ENCODE peak calls at places on chromosomes 12 and 14, in five cellular contexts. Z is IMR-90, V is HCT116, H is fibroblast of lung, C is MM.1S. E is an unnamed sample.
A peak's percentile ranks its signal among the peaks of the same experiment; 100 is the strongest.

GRCh38 chr12:34595749-34596733 is 573.7 kb downstream of the ALG10 start:
- DNase-seq in Z (no peak), V (no peak), H (no peak), C (no peak), E (no peak)

GRCh38 chr14:56216631-56217379 is 98.6 kb downstream of the PELI2 start:
- DNase-seq in Z (peak; percentile 28), V (no peak), H (peak; percentile 46), C (no peak), E (no peak)

GRCh38 chr12:93237235-93237915 is 140.3 kb upstream of the NUDT4 start:
- DNase-seq in Z (no peak), V (no peak), H (peak; percentile 77), C (no peak), E (no peak)

GRCh38 chr14:66240112-66240511 is 246.1 kb upstream of the CCDC196 start:
- DNase-seq in Z (no peak), V (no peak), H (no peak), C (no peak), E (no peak)

GRCh38 chr14:44564908-44565307 is 57.8 kb upstream of the FSCB start:
- DNase-seq in Z (peak; percentile 6), V (no peak), H (peak; percentile 10), C (no peak), E (peak; percentile 23)

GRCh38 chr12:120116792-120117651 is 469 bp upstream of the RAB35 start:
- DNase-seq in Z (peak; percentile 90), V (peak; percentile 67), H (peak; percentile 91), C (peak; percentile 79), E (peak; percentile 100)

GRCh38 chr12:97283297-97283696 is 179.3 kb upstream of the RMST start:
- DNase-seq in Z (no peak), V (no peak), H (no peak), C (no peak), E (no peak)

GRCh38 chr14:21106506-21107359 is 5.9 kb downstream of the TMEM253 start:
- DNase-seq in Z (peak; percentile 68), V (peak; percentile 79), H (peak; percentile 77), C (peak; percentile 61), E (peak; percentile 83)

GRCh38 chr14:22427771-22428228 is 161.2 kb downstream of the DAD1 start:
- DNase-seq in Z (peak; percentile 57), V (no peak), H (peak; percentile 88), C (no peak), E (no peak)

GRCh38 chr14:54935958-54936357 is 33.3 kb upstream of the GCH1 start:
- DNase-seq in Z (peak; percentile 38), V (no peak), H (peak; percentile 49), C (no peak), E (no peak)

GRCh38 chr12:123387508-123388217 is 3.7 kb downstream of the KMT5A start:
- DNase-seq in Z (no peak), V (no peak), H (no peak), C (no peak), E (peak; percentile 83)

GRCh38 chr12:50960130-50960529 is 7.8 kb downstream of the HIGD1C start:
- DNase-seq in Z (peak; percentile 43), V (no peak), H (no peak), C (peak; percentile 49), E (no peak)

GRCh38 chr12:851913-852312 is 97.6 kb downstream of the RAD52 start:
- DNase-seq in Z (peak; percentile 86), V (no peak), H (peak; percentile 85), C (no peak), E (no peak)

GRCh38 chr12:101305226-101305779 is 25.4 kb downstream of the UTP20 start:
- DNase-seq in Z (no peak), V (no peak), H (no peak), C (no peak), E (no peak)

GRCh38 chr12:94603434-94604068 is 46.8 kb downstream of the TMCC3 start:
- DNase-seq in Z (no peak), V (peak; percentile 22), H (no peak), C (peak; percentile 52), E (no peak)

GRCh38 chr14:21044106-21044618 is 2.0 kb downstream of the RNASE7 start:
- DNase-seq in Z (no peak), V (no peak), H (no peak), C (no peak), E (no peak)

GRCh38 chr12:118611295-118611694 is 234.9 kb downstream of the SUDS3 start:
- DNase-seq in Z (no peak), V (no peak), H (no peak), C (no peak), E (no peak)

GRCh38 chr12:56521590-56522371 is at the start of gene RBMS2:
- DNase-seq in Z (peak; percentile 94), V (peak; percentile 89), H (peak; percentile 96), C (peak; percentile 61), E (peak; percentile 66)

GRCh38 chr12:64650762-64651161 is 40.5 kb downstream of the RASSF3 start:
- DNase-seq in Z (peak; percentile 50), V (no peak), H (no peak), C (no peak), E (peak; percentile 82)

GRCh38 chr14:69953266-69953905 is 74.2 kb downstream of the SMOC1 start:
- DNase-seq in Z (no peak), V (no peak), H (no peak), C (no peak), E (no peak)
- H4K20me1 ChIP-seq in Z (no peaks in the 10 kb centered on the region), V (no peaks in the 10 kb centered on the region), H (no peaks in the 10 kb centered on the region), C (no peaks in the 10 kb centered on the region), E (no peaks in the 10 kb centered on the region)

DNA sequence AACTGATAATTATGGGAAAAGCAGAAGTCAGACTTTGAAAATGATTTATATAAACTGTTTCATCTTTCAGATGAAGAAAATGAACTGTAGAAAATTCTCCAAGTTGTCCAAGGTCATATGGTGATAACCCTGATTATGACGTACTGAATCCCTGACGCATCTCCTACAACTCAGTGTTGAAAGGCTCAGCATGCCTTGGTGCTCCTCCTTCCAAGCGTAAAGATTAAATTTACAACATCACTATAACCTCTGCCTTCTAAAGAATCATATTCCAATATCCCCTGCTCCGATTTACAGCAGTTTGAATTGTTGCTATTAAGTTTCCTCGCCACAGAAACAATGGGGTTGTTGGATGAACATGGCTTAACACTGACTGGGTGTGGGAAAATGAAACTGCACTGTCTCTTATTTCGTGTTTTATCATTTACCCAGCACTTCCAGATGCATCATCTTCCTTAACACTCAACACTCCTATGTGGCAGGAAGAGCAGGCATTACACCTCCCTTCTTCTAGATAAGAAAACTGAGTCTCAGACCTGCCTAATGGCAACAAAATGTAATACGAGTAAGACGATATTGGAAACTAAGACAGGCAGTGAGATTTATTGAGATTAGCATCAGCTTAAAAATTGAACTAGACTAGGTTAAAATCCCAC is 74.3 kb downstream of the PPM1H start:
- DNase-seq in Z (peak; percentile 43), V (no peak), H (peak; percentile 26), C (no peak), E (no peak)
- H3K27ac ChIP-seq in Z (no peak overlapping the region), V (no peak overlapping the region), H (no peak overlapping the region), C (no peak overlapping the region), E (peak overlapping the region; percentile 69)

GRCh38 chr12:113242560-113242959 is 21.3 kb downstream of the TPCN1 start:
- DNase-seq in Z (no peak), V (no peak), H (no peak), C (no peak), E (peak; percentile 23)

GRCh38 chr12:113240395-113240794 is 19.1 kb downstream of the TPCN1 start:
- DNase-seq in Z (no peak), V (no peak), H (no peak), C (no peak), E (peak; percentile 54)

GRCh38 chr12:113239811-113240331 is 18.6 kb downstream of the TPCN1 start:
- DNase-seq in Z (no peak), V (no peak), H (no peak), C (no peak), E (no peak)

GRCh38 chr12:113242018-113242418 is 20.8 kb downstream of the TPCN1 start:
- DNase-seq in Z (no peak), V (no peak), H (no peak), C (no peak), E (peak; percentile 78)

GRCh38 chr12:113241191-113242017 is 20.1 kb downstream of the TPCN1 start:
- DNase-seq in Z (peak; percentile 96), V (no peak), H (peak; percentile 78), C (peak; percentile 19), E (peak; percentile 90)
- H3K4me3 ChIP-seq in Z (no peak overlapping the region), V (no peak overlapping the region), H (no peak overlapping the region), C (no peak overlapping the region), E (peak overlapping the region; percentile 47)

DNA sequence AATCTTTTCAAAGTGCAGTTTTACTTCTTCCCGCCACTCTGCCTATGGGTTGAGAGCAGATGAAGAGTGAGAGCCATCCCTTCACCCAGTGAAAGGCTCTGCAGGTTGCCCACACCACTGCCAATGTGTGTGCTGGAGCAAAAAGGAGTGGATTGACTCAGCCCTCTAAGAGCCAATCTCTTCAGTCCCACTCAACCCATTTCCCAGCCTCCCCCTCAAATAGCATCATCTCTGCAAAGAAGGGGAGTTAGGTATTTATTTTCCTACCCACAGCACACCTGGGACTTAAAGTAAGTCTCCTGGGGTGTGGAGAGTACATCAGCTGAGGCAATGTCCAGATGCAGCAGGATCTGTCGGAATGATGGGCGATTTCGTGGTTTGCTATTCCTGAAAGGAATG is 15.3 kb downstream of the MAP3K12 start:
- DNase-seq in Z (no peak), V (no peak), H (no peak), C (no peak), E (peak; percentile 63)
- H4K20me1 ChIP-seq in Z (peaks cover 81% of the 10 kb centered on the region), V (peaks cover 12% of the 10 kb centered on the region), H (no peaks in the 10 kb centered on the region), C (peaks cover 7% of the 10 kb centered on the region), E (peaks cover 62% of the 10 kb centered on the region)

GRCh38 chr12:132600048-132601032 is 10.0 kb downstream of the LRCOL1 start:
- DNase-seq in Z (peak; percentile 61), V (peak; percentile 23), H (peak; percentile 73), C (no peak), E (peak; percentile 99)
- H3K27ac ChIP-seq in Z (no peak overlapping the region), V (no peak overlapping the region), H (no peak overlapping the region), C (no peak overlapping the region), E (no peak overlapping the region)

DNA sequence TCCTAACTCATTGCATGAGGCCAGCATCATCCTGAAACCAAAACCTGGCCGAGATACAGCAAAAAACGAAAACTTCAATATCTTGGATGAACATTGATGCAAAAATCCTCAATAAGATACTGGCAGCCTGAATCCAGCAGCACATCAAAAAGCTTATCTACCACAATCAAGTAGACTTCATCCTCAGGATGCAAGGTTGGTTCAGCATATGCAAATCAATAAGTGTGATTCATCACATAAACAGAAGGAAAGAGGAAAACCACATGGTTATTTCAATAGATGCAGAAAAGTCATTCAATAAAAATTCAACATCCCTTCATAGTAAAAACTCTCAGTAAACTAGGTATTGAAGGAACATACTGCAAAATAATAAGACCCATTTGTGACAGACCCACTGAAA is 56.5 kb upstream of the PPFIA2 start:
- DNase-seq in Z (no peak), V (no peak), H (no peak), C (no peak), E (no peak)
- H3K4me3 ChIP-seq in Z (no peak overlapping the region), V (no peak overlapping the region), H (no peak overlapping the region), C (no peak overlapping the region), E (no peak overlapping the region)